ENCODE peak calls at places on chromosomes 2 and 18, in six cellular contexts. K, F, G, Q, H and A are unnamed samples.

GRCh38 chr2:33377048-33377447 is 99.4 kb upstream of the RASGRP3 start:
- DNase-seq in K (no peak), Q (no peak), F (no peak), H (no peak), G (no peak), A (no peak)

GRCh38 chr2:60530228-60530627 is 23.2 kb downstream of the BCL11A start:
- DNase-seq in K (no peak), G (no peak), Q (no peak), H (no peak), F (no peak), A (no peak)

GRCh38 chr2:239685556-239685955 is 284.7 kb upstream of the HDAC4 start:
- DNase-seq in K (no peak), Q (no peak), H (no peak), G (no peak), F (no peak), A (no peak)

GRCh38 chr2:78304678-78305077 is 720.8 kb upstream of the REG3G start:
- DNase-seq in K (no peak), H (peak), F (no peak), G (no peak), Q (no peak), A (no peak)

GRCh38 chr2:173264603-173265366 is 89.9 kb upstream of the CDCA7 start:
- DNase-seq in K (peak), Q (peak), H (no peak), G (no peak), F (no peak), A (no peak)

GRCh38 chr2:7400628-7401027 is 483.4 kb downstream of the RNF144A start:
- DNase-seq in F (no peak), H (no peak), Q (no peak), G (no peak), K (no peak), A (peak)

GRCh38 chr2:143732931-143733330 is 603.7 kb downstream of the ARHGAP15 start:
- DNase-seq in Q (no peak), K (no peak), H (no peak), F (no peak), G (no peak), A (no peak)

GRCh38 chr18:11736656-11737055 is 47.6 kb downstream of the GNAL start:
- DNase-seq in F (peak), G (no peak), Q (no peak), H (no peak), K (no peak), A (peak)

GRCh38 chr2:210363261-210363660 is 48.3 kb upstream of the MYL1 start:
- DNase-seq in H (no peak), K (peak), Q (peak), F (no peak), G (no peak), A (no peak)

GRCh38 chr2:79670198-79670597 is 157.3 kb downstream of the CTNNA2 start:
- DNase-seq in F (no peak), G (peak), Q (peak), H (peak), K (peak), A (peak)

GRCh38 chr2:114111329-114111728 is 221.4 kb downstream of the ACTR3 start:
- DNase-seq in K (no peak), Q (no peak), F (no peak), H (no peak), G (no peak), A (no peak)

GRCh38 chr2:42049411-42050349 is 1.9 kb downstream of the PKDCC start:
- DNase-seq in H (no peak), K (no peak), G (no peak), Q (no peak), F (no peak), A (peak)

GRCh38 chr2:33298233-33298632 is 178.2 kb upstream of the RASGRP3 start:
- DNase-seq in F (peak), G (no peak), H (no peak), K (no peak), Q (no peak), A (peak)

GRCh38 chr18:31684279-31685096 is at the start of gene B4GALT6:
- DNase-seq in Q (peak), F (no peak), K (peak), G (peak), H (peak), A (peak)

GRCh38 chr18:57807336-57808117 is 4.4 kb upstream of the ATP8B1 start:
- DNase-seq in H (no peak), K (no peak), F (peak), Q (no peak), G (no peak), A (peak)

GRCh38 chr18:79903787-79904356 is 47.6 kb downstream of the SLC66A2 start:
- DNase-seq in H (no peak), Q (no peak), F (no peak), K (no peak), G (no peak), A (no peak)

GRCh38 chr2:112156152-112156986 is 18.2 kb downstream of the FBLN7 start:
- DNase-seq in G (no peak), Q (no peak), K (no peak), F (peak), H (peak), A (peak)

GRCh38 chr2:195837987-195838386 is 181.0 kb downstream of the SLC39A10 start:
- DNase-seq in H (no peak), K (no peak), Q (no peak), F (peak), G (no peak), A (no peak)

GRCh38 chr2:147345246-147345645 is 499.6 kb upstream of the ACVR2A start:
- DNase-seq in K (no peak), F (no peak), Q (no peak), G (no peak), H (no peak), A (peak)

GRCh38 chr18:39909706-39910105 is 2045.3 kb upstream of the PIK3C3 start:
- DNase-seq in G (no peak), K (no peak), F (no peak), Q (no peak), H (no peak), A (no peak)

GRCh38 chr18:50559750-50560680 is at the start of gene MAPK4:
- DNase-seq in G (no peak), K (peak), H (peak), F (no peak), Q (no peak), A (no peak)

GRCh38 chr2:75716406-75716805 is 5.7 kb upstream of the GCFC2 start:
- DNase-seq in Q (no peak), G (no peak), H (no peak), K (no peak), F (no peak), A (no peak)

GRCh38 chr2:228056706-228057105 is 124.8 kb downstream of the SPHKAP start:
- DNase-seq in K (no peak), Q (no peak), G (no peak), F (no peak), H (no peak), A (no peak)

GRCh38 chr2:228059735-228060134 is 121.8 kb downstream of the SPHKAP start:
- DNase-seq in K (no peak), H (no peak), F (no peak), G (no peak), Q (no peak), A (no peak)

GRCh38 chr2:228056293-228056692 is 125.2 kb downstream of the SPHKAP start:
- DNase-seq in G (no peak), H (no peak), K (no peak), F (no peak), Q (no peak), A (no peak)
- H3K18ac ChIP-seq in G (no peak), H (no peak), K (no peak), F (no peak), Q (no peak), A (no peak)

GRCh38 chr2:37707393-37707792 is 36.0 kb upstream of the CDC42EP3 start:
- DNase-seq in G (no peak), F (no peak), K (no peak), H (no peak), Q (no peak), A (no peak)

GRCh38 chr2:37711831-37712230 is 40.4 kb upstream of the CDC42EP3 start:
- DNase-seq in H (no peak), K (no peak), G (no peak), F (peak), Q (no peak), A (peak)

GRCh38 chr2:37713258-37713700 is 41.8 kb upstream of the CDC42EP3 start:
- DNase-seq in G (no peak), H (no peak), Q (no peak), K (no peak), F (peak), A (peak)

GRCh38 chr2:37706784-37707183 is 35.3 kb upstream of the CDC42EP3 start:
- DNase-seq in K (no peak), G (no peak), F (no peak), H (no peak), Q (no peak), A (no peak)

GRCh38 chr2:37711308-37711731 is 39.9 kb upstream of the CDC42EP3 start:
- DNase-seq in G (peak), F (peak), H (no peak), Q (peak), K (peak), A (peak)
- H3K18ac ChIP-seq in G (peak), F (peak), H (peak), Q (no peak), K (peak), A (peak)

GRCh38 chr2:63840081-63840784 is 1.5 kb upstream of the UGP2 start:
- DNase-seq in H (peak), K (no peak), Q (peak), F (no peak), G (no peak), A (peak)

GRCh38 chr2:63840785-63841253 is 877 bp upstream of the UGP2 start:
- DNase-seq in H (peak), Q (peak), G (peak), F (peak), K (peak), A (peak)

GRCh38 chr2:63843093-63843492 is 1.4 kb downstream of the UGP2 start:
- DNase-seq in H (no peak), G (no peak), K (no peak), F (no peak), Q (no peak), A (no peak)

GRCh38 chr2:63842149-63843061 is 709 bp downstream of the UGP2 start:
- DNase-seq in F (peak), Q (no peak), H (no peak), K (no peak), G (no peak), A (peak)

DNA sequence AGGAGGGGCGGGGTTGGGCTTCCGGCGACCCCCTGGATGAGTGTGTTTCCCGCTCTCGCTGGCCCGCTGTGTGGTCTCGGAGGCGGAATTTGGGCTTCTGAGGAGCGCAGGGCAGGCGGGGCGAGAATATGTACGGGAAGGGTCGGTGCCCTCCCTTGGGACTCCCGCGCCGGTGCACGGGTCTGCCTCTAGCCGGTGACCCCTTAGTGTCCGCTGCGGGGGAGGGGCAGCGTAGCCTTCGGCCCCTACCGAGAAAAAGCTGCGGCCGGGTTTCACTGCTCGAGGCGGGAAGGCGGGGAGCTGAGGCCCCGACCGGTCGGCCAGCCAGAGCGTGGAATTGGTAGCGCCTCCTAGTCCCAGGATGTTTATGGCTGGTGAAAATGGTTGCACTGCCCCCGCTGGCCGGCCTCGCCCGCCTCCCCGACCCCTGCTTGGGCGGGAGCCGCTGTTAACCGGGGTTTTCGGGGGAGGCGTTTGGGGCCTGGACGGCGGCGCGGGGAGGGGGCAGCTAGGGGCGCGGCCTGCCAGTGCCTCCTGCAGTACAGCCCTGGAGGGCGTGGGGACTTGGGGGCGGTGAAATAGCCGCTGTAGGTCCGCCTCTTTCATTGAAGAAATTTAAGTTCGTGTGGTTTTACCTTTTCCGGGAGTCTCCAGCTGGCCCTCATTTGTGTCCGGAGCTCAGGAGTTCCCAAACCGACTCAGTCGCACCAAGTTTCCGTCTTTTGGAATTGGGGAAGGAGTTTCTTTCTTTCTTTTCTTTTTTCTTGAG is at the start of gene UGP2:
- DNase-seq in H (peak), F (peak), K (peak), Q (peak), G (peak), A (peak)
- H3K18ac ChIP-seq in H (peak), F (peak), K (peak), Q (peak), G (peak), A (peak)

GRCh38 chr2:8563814-8564474 is 117.9 kb upstream of the ID2 start:
- DNase-seq in H (no peak), Q (no peak), G (no peak), K (peak), F (no peak), A (no peak)

GRCh38 chr2:8566155-8566670 is 115.6 kb upstream of the ID2 start:
- DNase-seq in F (no peak), K (no peak), G (no peak), Q (no peak), H (no peak), A (no peak)

GRCh38 chr2:8566788-8567468 is 114.9 kb upstream of the ID2 start:
- DNase-seq in Q (no peak), G (no peak), H (no peak), K (peak), F (no peak), A (no peak)

GRCh38 chr2:8564475-8564874 is 117.4 kb upstream of the ID2 start:
- DNase-seq in H (no peak), G (no peak), K (no peak), F (no peak), Q (no peak), A (no peak)

DNA sequence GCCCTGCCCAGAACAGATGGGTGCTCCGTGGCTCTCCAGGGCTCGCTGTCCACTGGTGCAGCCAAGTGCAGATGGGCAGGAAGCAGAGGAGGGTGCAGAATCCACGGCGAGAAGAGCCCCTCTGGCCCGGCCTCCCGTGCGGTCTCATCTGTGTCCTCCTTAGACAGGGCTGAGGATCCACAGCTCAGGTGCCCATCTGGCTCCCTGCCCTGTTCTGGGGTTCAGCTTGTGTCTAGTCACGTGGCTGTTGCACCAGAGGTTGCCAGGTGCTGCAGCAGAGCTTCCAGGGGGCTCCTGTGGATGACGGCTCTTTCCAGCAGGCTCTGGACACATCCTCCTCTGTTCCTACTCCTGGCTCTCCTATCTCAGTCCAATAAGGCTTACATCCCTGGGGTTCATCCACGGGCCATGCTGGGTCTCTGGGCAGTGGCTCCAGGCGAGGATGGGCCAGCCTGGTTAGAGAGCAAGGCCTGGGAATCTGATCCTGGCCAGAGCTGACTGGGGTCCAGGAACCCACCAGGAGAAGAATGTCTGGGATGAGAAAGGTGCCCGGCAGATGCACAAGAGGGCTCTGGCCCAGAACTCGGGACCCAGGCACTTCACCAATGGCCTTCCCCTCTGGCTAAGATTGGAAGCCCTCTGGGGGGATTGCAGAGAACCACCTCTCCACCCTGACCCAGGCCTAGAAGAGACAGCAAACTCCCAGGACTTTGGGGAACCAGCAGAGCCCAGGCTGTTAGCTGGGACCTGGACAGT is 116.3 kb upstream of the ID2 start:
- DNase-seq in H (no peak), Q (no peak), G (no peak), K (peak), F (no peak), A (no peak)
- H3K18ac ChIP-seq in H (peak), Q (no peak), G (no peak), K (no peak), F (no peak), A (no peak)

DNA sequence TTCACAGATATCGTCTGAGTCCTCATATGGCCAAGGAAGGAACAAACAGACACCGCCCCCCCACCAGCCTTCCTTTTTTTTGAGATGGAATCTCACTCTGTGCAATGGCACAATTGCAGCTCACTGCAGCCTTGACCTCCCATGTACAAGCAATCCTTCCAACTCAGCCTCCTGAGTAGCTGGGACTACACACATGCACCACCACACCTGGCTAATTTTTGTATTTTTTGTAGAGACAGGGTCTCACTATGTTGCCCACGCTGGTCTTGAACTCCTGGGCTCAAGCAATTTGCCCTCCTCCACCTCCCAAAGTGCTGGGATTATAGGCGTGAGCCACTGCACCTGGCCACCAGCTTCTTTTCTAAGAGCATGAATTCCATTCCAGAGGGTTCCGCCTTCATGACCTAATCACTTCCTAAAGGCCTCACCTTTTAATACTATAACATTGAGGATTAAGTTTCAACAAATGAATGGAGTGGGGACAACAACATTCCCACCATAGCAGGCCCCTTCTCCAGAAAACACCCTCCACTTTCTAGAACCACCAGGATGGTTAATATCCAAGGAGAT is 2.2 kb upstream of the TMBIM1 start:
- DNase-seq in H (no peak), Q (no peak), F (no peak), K (no peak), G (no peak), A (no peak)
- H3K18ac ChIP-seq in H (no peak), Q (no peak), F (no peak), K (no peak), G (no peak), A (no peak)

DNA sequence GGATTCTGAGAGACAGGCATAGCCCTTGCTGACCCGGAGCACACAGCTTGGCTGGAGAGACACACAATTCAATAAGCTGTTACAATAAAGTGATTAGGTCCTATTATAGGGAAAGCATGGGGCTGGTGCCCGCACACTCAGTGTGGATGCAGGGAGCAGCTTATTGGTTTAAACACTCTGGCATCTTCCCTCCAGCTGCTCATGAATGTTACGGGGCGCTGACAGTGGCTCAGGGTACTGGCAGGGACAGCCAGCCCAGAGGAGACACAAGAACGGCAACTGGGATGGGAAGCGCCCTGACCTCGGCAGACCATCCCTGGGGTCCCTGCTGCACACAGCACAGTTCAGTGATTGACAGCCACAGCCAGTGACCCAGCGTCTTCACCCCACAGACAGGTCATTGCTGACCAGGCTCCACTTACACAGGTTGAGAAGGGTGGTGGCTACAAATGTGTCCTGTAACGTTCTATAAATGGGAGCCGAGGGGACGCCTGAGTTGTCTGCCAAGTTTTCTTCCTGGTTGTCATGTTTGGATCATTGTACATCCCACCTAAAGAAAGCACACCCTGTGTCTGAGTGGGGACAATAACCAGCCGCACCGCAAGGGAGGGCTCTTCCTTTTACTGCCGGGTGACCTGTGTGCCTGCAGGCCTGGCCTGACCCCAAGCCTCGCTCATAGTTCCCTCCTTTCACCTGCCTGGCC is 60.3 kb downstream of the SH3BP4 start:
- DNase-seq in K (no peak), H (peak), F (no peak), Q (no peak), G (no peak), A (no peak)
- H3K18ac ChIP-seq in K (no peak), H (peak), F (no peak), Q (no peak), G (peak), A (no peak)

GRCh38 chr2:9269295-9269694 is 62.7 kb downstream of the ASAP2 start:
- DNase-seq in F (no peak), Q (no peak), G (no peak), H (no peak), K (no peak), A (no peak)
- H3K18ac ChIP-seq in F (no peak), Q (no peak), G (no peak), H (peak), K (no peak), A (no peak)

DNA sequence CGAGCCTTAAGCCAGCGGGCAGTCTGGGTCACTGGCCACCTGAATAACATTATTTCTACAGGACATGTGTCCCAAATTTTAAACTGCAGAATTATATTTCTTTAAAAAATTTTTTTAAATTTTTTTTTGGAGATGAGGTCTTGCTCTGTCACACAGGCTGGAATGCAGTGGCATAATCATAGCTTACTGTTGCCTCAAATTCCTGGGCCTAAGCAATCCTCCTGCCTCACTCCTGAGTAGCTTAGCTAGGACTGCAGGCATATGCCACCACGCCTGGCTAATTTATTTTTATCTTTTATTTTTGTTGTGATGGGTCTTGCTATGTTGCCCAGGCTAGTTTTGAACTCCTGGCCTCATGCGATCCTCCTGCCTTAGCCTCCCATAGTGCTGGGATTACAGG is 10.7 kb downstream of the WIPF1 start:
- DNase-seq in K (no peak), F (peak), G (no peak), H (no peak), Q (peak), A (no peak)
- H3K18ac ChIP-seq in K (no peak), F (peak), G (peak), H (no peak), Q (no peak), A (no peak)

GRCh38 chr2:204544961-204545860 is at the start of gene PARD3B:
- DNase-seq in G (no peak), H (peak), K (peak), Q (peak), F (peak), A (peak)
- H3K18ac ChIP-seq in G (peak), H (peak), K (peak), Q (peak), F (peak), A (peak)